ENCODE peak calls at places on chromosomes 1 and 21, in four cellular contexts. G is A673, S is fibroblast of mammary gland, H is fibroblast of pulmonary artery. Y is an unnamed sample.
A peak's percentile ranks its signal among the peaks of the same experiment; 100 is the strongest.

GRCh38 chr1:89986020-89986419 is 8.9 kb upstream of the ZNF326 start:
- DNase-seq in S (no peak), H (no peak), G (peak; percentile 89), Y (no peak)

GRCh38 chr1:27405074-27405473 is 12.7 kb downstream of the GPR3 start:
- DNase-seq in G (no peak), H (peak; percentile 47), S (peak; percentile 56), Y (peak; percentile 93)

GRCh38 chr1:241356187-241356518 is 852 bp downstream of the RGS7 start:
- DNase-seq in G (no peak), S (no peak), H (no peak), Y (no peak)

GRCh38 chr1:118326960-118327629 is 142.1 kb upstream of the SPAG17 start:
- DNase-seq in H (no peak), G (no peak), S (no peak), Y (no peak)

GRCh38 chr1:3697810-3698209 is 45.5 kb downstream of the TP73 start:
- DNase-seq in G (no peak), S (no peak), H (no peak), Y (no peak)

GRCh38 chr21:33866851-33867250 is 48.8 kb downstream of the ATP5PO start:
- DNase-seq in G (no peak), S (peak; percentile 75), H (no peak), Y (peak; percentile 37)

GRCh38 chr1:26288311-26288941 is 8.5 kb downstream of the SH3BGRL3 start:
- DNase-seq in H (no peak), S (no peak), G (no peak), Y (no peak)

GRCh38 chr1:3013371-3014038 is 7.8 kb upstream of the ACTRT2 start:
- DNase-seq in S (no peak), G (no peak), H (no peak), Y (no peak)

DNA sequence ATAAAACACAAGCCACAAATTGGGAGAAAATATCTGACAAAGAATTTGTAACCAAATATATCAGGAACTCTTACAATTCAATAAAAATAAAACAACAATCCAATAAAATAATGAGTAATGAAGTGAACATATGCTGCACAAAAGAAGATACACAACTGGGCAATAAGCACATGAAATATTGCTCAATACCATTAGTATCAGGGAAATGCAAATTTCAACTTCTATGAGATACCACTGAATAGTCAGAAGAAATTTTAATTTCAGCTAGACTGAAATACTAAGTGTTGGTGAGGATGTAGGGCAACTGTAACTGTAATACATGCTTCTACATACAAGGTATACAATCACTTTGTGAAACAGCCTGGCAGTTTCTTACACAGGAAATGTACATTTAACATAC is 7.4 kb upstream of the ARHGAP29 start:
- DNase-seq in G (no peak), S (peak; percentile 33), H (no peak), Y (no peak)
- H3K4me3 ChIP-seq in G (no peak overlapping the region), S (peak overlapping the region; percentile 77), H (peak overlapping the region; percentile 90), Y (no peak overlapping the region)

DNA sequence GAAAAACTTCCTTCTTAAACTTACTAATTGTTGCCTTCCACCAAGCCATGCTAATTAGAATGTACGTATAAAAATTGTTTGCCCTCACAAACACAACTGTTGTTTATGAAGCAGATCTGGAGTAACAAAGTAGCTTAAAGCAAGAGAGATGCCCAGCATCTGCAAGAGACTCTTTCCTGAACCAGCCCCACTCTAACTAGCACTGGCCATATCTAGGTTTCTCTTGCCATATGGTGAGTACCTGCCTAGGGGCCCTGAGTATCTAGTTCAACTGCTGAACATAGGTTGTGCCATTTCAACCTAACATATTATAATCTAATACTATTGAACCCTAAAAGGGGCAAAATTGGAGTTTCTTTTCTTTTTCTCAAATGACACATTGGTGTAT is 883.4 kb upstream of the B3GALT2 start:
- DNase-seq in H (no peak), S (no peak), G (no peak), Y (no peak)
- TF ChIP-seq CTCF in H (no peak), S (no peak), G (no peak), Y (no peak)

DNA sequence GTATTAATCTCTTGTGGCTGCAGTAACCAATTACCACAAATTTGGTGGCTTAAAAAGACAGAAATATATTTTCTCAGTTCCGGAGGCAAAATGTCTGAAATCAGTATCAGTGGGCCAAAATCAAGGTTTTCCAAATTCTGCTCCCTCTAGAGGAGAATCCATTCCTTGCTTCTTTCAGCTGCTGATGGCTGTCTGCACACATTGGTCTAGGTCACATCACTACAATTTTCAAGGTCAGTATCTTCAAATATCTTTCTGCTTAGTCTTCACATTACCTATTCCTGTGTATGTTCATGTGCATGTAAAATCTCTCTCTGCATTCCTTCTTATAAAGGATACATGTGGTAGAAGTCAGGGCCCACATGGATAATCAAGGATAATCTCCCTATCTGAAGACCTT is 999.4 kb downstream of the KCNT2 start:
- DNase-seq in S (no peak), G (no peak), H (no peak), Y (no peak)
- H3K4me3 ChIP-seq in S (no peak overlapping the region), G (no peak overlapping the region), H (no peak overlapping the region), Y (no peak overlapping the region)

DNA sequence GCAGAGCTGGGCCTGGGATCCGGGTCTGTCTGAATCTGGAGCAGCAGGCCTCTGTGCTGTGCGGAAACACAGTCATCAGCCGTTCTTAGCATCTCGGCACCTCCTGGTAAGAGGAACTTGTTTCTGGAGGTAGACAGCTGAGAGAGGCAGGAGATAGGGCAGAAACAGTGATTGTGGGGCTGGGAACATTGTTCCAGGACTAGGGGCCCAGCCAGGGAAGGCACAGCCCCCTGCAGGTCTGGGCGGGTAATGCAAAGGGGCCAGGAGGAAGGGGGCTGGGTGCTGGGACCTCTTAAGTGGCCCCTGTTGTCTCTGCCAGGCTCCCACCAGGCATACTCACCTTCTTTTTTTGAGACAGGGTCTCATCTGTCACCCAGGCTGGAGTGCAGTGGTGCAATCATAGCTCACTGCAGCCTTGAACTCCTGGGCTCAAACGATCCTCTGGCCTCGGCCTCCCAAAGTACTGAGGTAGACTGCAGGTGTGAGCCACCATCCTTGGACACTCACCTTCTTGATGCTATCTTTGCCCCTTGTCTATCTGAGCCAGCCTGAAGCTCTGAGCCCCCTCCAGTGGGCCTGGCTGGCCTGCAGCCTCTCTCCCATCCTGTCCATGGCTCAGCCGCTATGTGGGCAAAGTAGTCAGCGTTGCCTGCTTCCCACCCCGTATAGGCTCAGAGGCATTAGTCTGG is 134.3 kb upstream of the ZBTB40 start:
- DNase-seq in G (peak; percentile 42), H (peak; percentile 3), S (no peak), Y (no peak)
- TF ChIP-seq CTCF in G (peak; percentile 62), H (peak; percentile 53), S (peak; percentile 57), Y (peak; percentile 27)

DNA sequence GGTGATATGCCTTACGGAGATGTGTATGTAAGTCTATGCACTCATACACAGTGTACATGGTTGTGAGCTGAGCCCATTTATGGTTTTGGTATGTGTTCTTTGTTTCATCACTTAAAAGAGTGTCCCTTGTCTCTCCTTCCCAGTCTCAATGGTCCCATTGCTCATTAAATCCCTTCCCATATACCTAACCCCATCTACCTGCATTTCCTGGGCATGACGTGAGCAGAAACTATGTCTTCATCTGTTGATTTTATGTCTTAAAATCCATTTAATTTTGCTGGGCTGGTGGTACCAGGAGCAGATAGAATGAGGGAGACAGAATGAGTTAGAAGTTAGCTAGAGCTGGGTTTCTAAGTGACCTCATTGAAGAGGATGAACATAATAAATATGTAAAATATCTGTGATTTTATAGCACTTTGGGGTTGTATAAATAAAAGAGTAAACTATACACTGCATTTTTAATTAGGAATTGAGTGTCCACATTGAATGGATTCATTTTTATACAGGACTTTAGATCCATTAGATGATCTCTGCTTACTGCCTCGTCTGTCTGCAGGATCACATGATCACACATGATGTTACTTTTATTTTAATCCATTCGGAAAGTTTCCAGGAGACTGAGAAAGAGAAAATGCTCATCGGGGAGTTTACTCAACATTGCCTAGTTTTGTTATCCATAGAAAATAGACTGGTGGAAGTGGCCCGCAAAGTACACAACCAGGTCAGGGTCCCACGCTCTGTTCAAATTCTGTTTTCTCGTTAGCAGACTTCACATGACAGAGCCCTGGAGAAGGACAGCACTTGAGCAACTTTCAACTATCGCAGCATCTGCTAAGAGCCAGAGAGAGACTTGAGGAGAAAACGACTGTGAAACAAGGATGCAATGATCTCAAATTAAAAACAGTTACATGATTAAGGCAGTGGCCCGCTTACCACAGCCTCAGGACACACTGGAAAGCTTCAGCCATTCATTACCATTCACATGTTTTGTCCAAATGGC is 44.5 kb downstream of the ADAMTS1 start:
- DNase-seq in H (peak; percentile 71), G (no peak), S (peak; percentile 87), Y (peak; percentile 83)
- H3K4me3 ChIP-seq in H (no peak overlapping the region), G (no peak overlapping the region), S (no peak overlapping the region), Y (peak overlapping the region; percentile 40)

GRCh38 chr1:236808564-236809130 is 13.6 kb downstream of the MTR start:
- DNase-seq in H (peak; percentile 10), S (peak; percentile 14), G (no peak), Y (peak; percentile 18)

GRCh38 chr1:236810018-236810417 is 14.9 kb downstream of the MTR start:
- DNase-seq in S (no peak), H (no peak), G (no peak), Y (no peak)

GRCh38 chr1:236806634-236807033 is 11.5 kb downstream of the MTR start:
- DNase-seq in H (no peak), S (no peak), G (no peak), Y (no peak)

GRCh38 chr1:236809133-236809532 is 14.0 kb downstream of the MTR start:
- DNase-seq in S (no peak), H (no peak), G (peak; percentile 46), Y (no peak)

GRCh38 chr1:236808005-236808404 is 12.9 kb downstream of the MTR start:
- DNase-seq in G (no peak), S (no peak), H (no peak), Y (no peak)
- TF ChIP-seq CTCF in G (no peak), S (no peak), H (no peak), Y (no peak)

DNA sequence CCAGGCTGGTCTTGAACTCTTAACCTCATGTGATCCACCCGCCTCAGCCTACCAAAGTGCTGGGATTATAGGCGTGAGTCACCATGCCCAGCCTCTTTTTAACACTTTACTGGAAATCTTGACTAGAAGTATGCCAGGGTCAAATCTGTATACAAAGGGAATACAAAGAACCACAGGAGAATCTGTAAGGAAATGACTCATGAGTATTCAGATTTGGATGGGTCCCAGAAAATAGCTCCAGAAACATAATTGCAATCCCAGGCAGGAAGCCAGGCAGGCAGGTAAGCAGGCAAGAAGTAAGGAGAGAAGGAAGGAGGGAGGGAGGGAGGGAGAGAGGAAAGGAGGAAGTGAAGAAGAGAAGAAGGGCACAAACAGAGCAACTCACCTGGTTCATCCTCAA is 22.8 kb upstream of the TIAM1 start:
- DNase-seq in S (peak; percentile 89), G (peak; percentile 62), H (peak; percentile 93), Y (peak; percentile 34)
- H3K4me3 ChIP-seq in S (no peak overlapping the region), G (no peak overlapping the region), H (no peak overlapping the region), Y (no peak overlapping the region)

GRCh38 chr1:152683846-152684245 is 2.1 kb upstream of the LCE2B start:
- DNase-seq in S (peak; percentile 25), H (no peak), G (no peak), Y (peak; percentile 12)

DNA sequence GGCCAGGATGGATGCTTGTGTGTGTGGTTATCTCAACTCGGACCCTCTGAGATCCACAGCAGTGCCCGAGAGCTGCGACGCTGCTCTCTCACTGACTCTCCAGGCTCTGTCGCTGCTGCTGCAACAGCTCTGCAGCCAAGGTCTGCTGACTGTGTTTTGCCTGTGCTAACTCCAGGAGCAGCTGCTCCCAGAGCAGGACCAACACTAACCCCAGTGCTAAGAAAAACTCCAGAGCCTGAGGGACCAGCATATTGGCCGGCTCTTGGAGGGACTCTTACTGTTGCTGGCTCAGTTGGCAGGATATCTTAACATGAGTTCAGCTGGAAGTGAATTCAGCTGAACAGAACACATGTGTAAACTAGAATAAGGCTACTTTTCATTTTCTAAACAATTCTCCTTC is 4.4 kb downstream of the LCE2C start:
- DNase-seq in G (no peak), S (no peak), H (no peak), Y (no peak)
- TF ChIP-seq CTCF in G (no peak), S (no peak), H (no peak), Y (no peak)